ENCODE peak calls at places on chromosomes 1 and 21, in six cellular contexts. One of them, this sample, is unnamed.

GRCh38 chr1:200837931-200838571 is 34.7 kb upstream of the GPR25 start:
- DNase-seq in HepG2: no peak
- DNase-seq in GM12891: no peak
- DNase-seq in H1: no peak
- DNase-seq in K562: no peak
- DNase-seq in GM12878: no peak
- DNase-seq in this sample: no peak

GRCh38 chr1:117656202-117656641 is 50.4 kb downstream of the TENT5C start:
- DNase-seq in HepG2: no peak
- DNase-seq in GM12891: no peak
- DNase-seq in H1: no peak
- DNase-seq in K562: peak; percentile 80
- DNase-seq in GM12878: peak; percentile 73
- DNase-seq in this sample: no peak

GRCh38 chr1:22417466-22417865 is 34.2 kb upstream of the ZBTB40 start:
- DNase-seq in HepG2: no peak
- DNase-seq in GM12891: no peak
- DNase-seq in H1: no peak
- DNase-seq in K562: no peak
- DNase-seq in GM12878: no peak
- DNase-seq in this sample: no peak

GRCh38 chr1:40140211-40140709 is 20.9 kb upstream of the RLF start:
- DNase-seq in HepG2: no peak
- DNase-seq in GM12891: no peak
- DNase-seq in H1: no peak
- DNase-seq in K562: no peak
- DNase-seq in GM12878: no peak
- DNase-seq in this sample: no peak

GRCh38 chr1:183896466-183897026 is 91.6 kb downstream of the RGL1 start:
- DNase-seq in HepG2: no peak
- DNase-seq in GM12891: no peak
- DNase-seq in H1: no peak
- DNase-seq in K562: no peak
- DNase-seq in GM12878: no peak
- DNase-seq in this sample: no peak

GRCh38 chr1:45498279-45498678 is 1.6 kb downstream of the CCDC163 start:
- DNase-seq in HepG2: no peak
- DNase-seq in GM12891: no peak
- DNase-seq in H1: no peak
- DNase-seq in K562: no peak
- DNase-seq in GM12878: no peak
- DNase-seq in this sample: no peak

GRCh38 chr1:66261370-66261769 is 272.6 kb upstream of the SGIP1 start:
- DNase-seq in HepG2: no peak
- DNase-seq in GM12891: no peak
- DNase-seq in H1: no peak
- DNase-seq in K562: no peak
- DNase-seq in GM12878: no peak
- DNase-seq in this sample: no peak

GRCh38 chr1:46003315-46003714 is 129.1 kb downstream of the PIK3R3 start:
- DNase-seq in HepG2: peak; percentile 46
- DNase-seq in GM12891: no peak
- DNase-seq in H1: peak; percentile 24
- DNase-seq in K562: no peak
- DNase-seq in GM12878: no peak
- DNase-seq in this sample: no peak

GRCh38 chr1:165899461-165899941 is 72.1 kb downstream of the UCK2 start:
- DNase-seq in HepG2: no peak
- DNase-seq in GM12891: no peak
- DNase-seq in H1: no peak
- DNase-seq in K562: no peak
- DNase-seq in GM12878: no peak
- DNase-seq in this sample: no peak

GRCh38 chr1:186578325-186579016 is 101.8 kb downstream of the PTGS2 start:
- DNase-seq in HepG2: no peak
- DNase-seq in GM12891: no peak
- DNase-seq in H1: no peak
- DNase-seq in K562: no peak
- DNase-seq in GM12878: no peak
- DNase-seq in this sample: no peak

GRCh38 chr1:245209658-245210415 is 55.1 kb downstream of the KIF26B start:
- DNase-seq in HepG2: no peak
- DNase-seq in GM12891: no peak
- DNase-seq in H1: no peak
- DNase-seq in K562: no peak
- DNase-seq in GM12878: no peak
- DNase-seq in this sample: no peak

GRCh38 chr1:46302091-46303037 is 1.1 kb downstream of the LRRC41 start:
- DNase-seq in HepG2: peak; percentile 23
- DNase-seq in GM12891: peak; percentile 78
- DNase-seq in H1: peak; percentile 79
- DNase-seq in K562: peak; percentile 74
- DNase-seq in GM12878: no peak
- DNase-seq in this sample: peak; percentile 76

GRCh38 chr1:189606795-189607476 is 870.7 kb downstream of the BRINP3 start:
- DNase-seq in HepG2: no peak
- DNase-seq in GM12891: no peak
- DNase-seq in H1: no peak
- DNase-seq in K562: no peak
- DNase-seq in GM12878: no peak
- DNase-seq in this sample: no peak

GRCh38 chr1:91885331-91885715 is 628 bp downstream of the TGFBR3 start:
- DNase-seq in HepG2: no peak
- DNase-seq in GM12891: peak; percentile 22
- DNase-seq in H1: no peak
- DNase-seq in K562: peak; percentile 52
- DNase-seq in GM12878: no peak
- DNase-seq in this sample: peak; percentile 21

GRCh38 chr1:43932786-43933385 is 715 bp upstream of the ARTN start:
- DNase-seq in HepG2: no peak
- DNase-seq in GM12891: no peak
- DNase-seq in H1: no peak
- DNase-seq in K562: no peak
- DNase-seq in GM12878: no peak
- DNase-seq in this sample: no peak

GRCh38 chr1:43930949-43931275 is 2.7 kb upstream of the ARTN start:
- DNase-seq in HepG2: no peak
- DNase-seq in GM12891: no peak
- DNase-seq in H1: no peak
- DNase-seq in K562: no peak
- DNase-seq in GM12878: no peak
- DNase-seq in this sample: no peak

GRCh38 chr1:43933386-43934278 is at the start of gene ARTN:
- DNase-seq in HepG2: no peak
- DNase-seq in GM12891: no peak
- DNase-seq in H1: peak; percentile 89
- DNase-seq in K562: no peak
- DNase-seq in GM12878: no peak
- DNase-seq in this sample: no peak

GRCh38 chr1:43931711-43932660 is 1.6 kb upstream of the ARTN start:
- DNase-seq in HepG2: no peak
- DNase-seq in GM12891: no peak
- DNase-seq in H1: no peak
- DNase-seq in K562: no peak
- DNase-seq in GM12878: no peak
- DNase-seq in this sample: no peak

GRCh38 chr1:43930168-43930948 is 3.2 kb upstream of the ARTN start:
- DNase-seq in HepG2: no peak
- DNase-seq in GM12891: no peak
- DNase-seq in H1: peak; percentile 68
- DNase-seq in K562: no peak
- DNase-seq in GM12878: no peak
- DNase-seq in this sample: no peak
- TF ChIP-seq TAF1 in HepG2: no peak
- TF ChIP-seq TAF1 in GM12891: no peak
- TF ChIP-seq TAF1 in H1: no peak
- TF ChIP-seq TAF1 in K562: no peak
- TF ChIP-seq TAF1 in GM12878: no peak
- TF ChIP-seq TAF1 in this sample: no peak

GRCh38 chr21:33364830-33365229 is 38.4 kb upstream of the IFNGR2 start:
- DNase-seq in HepG2: no peak
- DNase-seq in GM12891: no peak
- DNase-seq in H1: no peak
- DNase-seq in K562: no peak
- DNase-seq in GM12878: no peak
- DNase-seq in this sample: no peak
- TF ChIP-seq POLR2A in HepG2: no peak
- TF ChIP-seq POLR2A in GM12891: no peak
- TF ChIP-seq POLR2A in H1: no peak
- TF ChIP-seq POLR2A in K562: no peak
- TF ChIP-seq POLR2A in GM12878: no peak
- TF ChIP-seq POLR2A in this sample: no peak

GRCh38 chr1:234960722-234961467 is 167.7 kb downstream of the TOMM20 start:
- DNase-seq in HepG2: peak; percentile 98
- DNase-seq in GM12891: no peak
- DNase-seq in H1: no peak
- DNase-seq in K562: peak; percentile 65
- DNase-seq in GM12878: no peak
- DNase-seq in this sample: no peak
- TF ChIP-seq POLR2AphosphoS5 in HepG2: peak; percentile 40
- TF ChIP-seq POLR2AphosphoS5 in GM12891: peak; percentile 57
- TF ChIP-seq POLR2AphosphoS5 in H1: no peak
- TF ChIP-seq POLR2AphosphoS5 in K562: no peak
- TF ChIP-seq POLR2AphosphoS5 in GM12878: no peak
- TF ChIP-seq POLR2AphosphoS5 in this sample: no peak

GRCh38 chr1:10209590-10209904 is 823 bp upstream of the KIF1B start:
- DNase-seq in HepG2: no peak
- DNase-seq in GM12891: no peak
- DNase-seq in H1: no peak
- DNase-seq in K562: no peak
- DNase-seq in GM12878: no peak
- DNase-seq in this sample: no peak
- TF ChIP-seq TAF1 in HepG2: no peak
- TF ChIP-seq TAF1 in GM12891: no peak
- TF ChIP-seq TAF1 in H1: no peak
- TF ChIP-seq TAF1 in K562: no peak
- TF ChIP-seq TAF1 in GM12878: no peak
- TF ChIP-seq TAF1 in this sample: no peak

DNA sequence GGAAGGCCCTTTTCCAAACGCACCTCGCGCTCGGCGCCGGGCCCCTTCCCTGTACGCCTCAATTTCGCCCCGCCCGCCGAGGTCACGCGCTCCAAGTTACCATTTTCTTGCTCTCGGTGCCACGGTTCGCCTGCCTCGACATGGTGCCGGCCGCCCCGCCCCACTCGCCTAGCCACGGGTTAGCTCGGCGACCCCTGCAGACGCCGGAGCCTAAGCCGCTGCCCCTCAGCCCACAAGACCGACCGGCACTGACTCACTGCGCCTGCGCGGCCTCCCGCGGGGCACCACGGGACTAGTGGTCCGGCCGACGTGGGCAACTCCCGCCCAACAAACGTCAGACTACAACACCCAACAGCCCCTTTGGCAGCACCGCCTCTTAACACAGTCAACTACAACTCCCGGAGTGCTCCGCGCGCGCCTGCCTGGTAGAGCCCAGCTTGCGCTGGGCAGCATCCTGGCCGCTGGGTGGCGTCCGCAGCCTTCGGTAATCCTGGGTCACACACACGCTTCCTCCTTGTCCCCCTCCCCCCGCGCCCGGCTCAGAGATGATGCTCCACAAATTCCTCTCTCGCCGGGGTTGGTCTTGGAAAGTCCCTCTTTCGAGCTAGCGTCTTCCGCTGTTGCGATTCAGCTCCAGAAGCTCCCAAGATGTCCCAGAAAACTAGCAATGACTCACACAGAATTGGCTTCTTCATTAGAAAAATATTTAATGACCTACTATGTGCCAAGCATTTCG is at the start of gene TRAPPC3:
- DNase-seq in HepG2: peak; percentile 99
- DNase-seq in GM12891: peak; percentile 96
- DNase-seq in H1: peak; percentile 99
- DNase-seq in K562: peak; percentile 100
- DNase-seq in GM12878: peak; percentile 96
- DNase-seq in this sample: peak; percentile 98
- TF ChIP-seq POLR2A in HepG2: no peak
- TF ChIP-seq POLR2A in GM12891: no peak
- TF ChIP-seq POLR2A in H1: peak; percentile 73
- TF ChIP-seq POLR2A in K562: peak; percentile 95
- TF ChIP-seq POLR2A in GM12878: peak; percentile 92
- TF ChIP-seq POLR2A in this sample: peak; percentile 71